ENCODE peak calls at places on chromosomes 16 and 17, in ten cellular contexts. One of them, this sample, is unnamed.

GRCh38 chr17:79654960-79655382 is 44.1 kb upstream of the RBFOX3 start:
- DNase-seq in RCC 7860: no peak
- DNase-seq in stimulated activated CD4-positive, alpha-beta T cell treated with anti-CD3 and anti-CD28 coated beads, Interleukin-2, amount 100 ng/mL, for 24 hours: peak; percentile 6
- DNase-seq in mucosa of gallbladder: no peak
- DNase-seq in testis: peak; percentile 13
- DNase-seq in lower leg skin: peak; percentile 72
- DNase-seq in endothelial cell: no peak
- DNase-seq in EL: no peak
- DNase-seq in A549: no peak
- DNase-seq in activated gamma-delta T cell treated with Interleukin-2 at 50 U/mL for 16 hours: no peak
- DNase-seq in this sample: no peak

GRCh38 chr17:49915260-49915659 is 53.7 kb upstream of the DLX4 start:
- DNase-seq in RCC 7860: no peak
- DNase-seq in stimulated activated CD4-positive, alpha-beta T cell treated with anti-CD3 and anti-CD28 coated beads, Interleukin-2, amount 100 ng/mL, for 24 hours: no peak
- DNase-seq in mucosa of gallbladder: no peak
- DNase-seq in testis: no peak
- DNase-seq in lower leg skin: no peak
- DNase-seq in endothelial cell: no peak
- DNase-seq in EL: no peak
- DNase-seq in A549: no peak
- DNase-seq in activated gamma-delta T cell treated with Interleukin-2 at 50 U/mL for 16 hours: no peak
- DNase-seq in this sample: no peak

GRCh38 chr16:85206472-85207356 is 94.4 kb upstream of the CIBAR2 start:
- DNase-seq in RCC 7860: no peak
- DNase-seq in stimulated activated CD4-positive, alpha-beta T cell treated with anti-CD3 and anti-CD28 coated beads, Interleukin-2, amount 100 ng/mL, for 24 hours: no peak
- DNase-seq in mucosa of gallbladder: peak; percentile 65
- DNase-seq in testis: peak; percentile 74
- DNase-seq in lower leg skin: no peak
- DNase-seq in endothelial cell: no peak
- DNase-seq in EL: no peak
- DNase-seq in A549: no peak
- DNase-seq in activated gamma-delta T cell treated with Interleukin-2 at 50 U/mL for 16 hours: no peak
- DNase-seq in this sample: no peak

GRCh38 chr16:15874745-15875314 is 13.6 kb downstream of the CEP20 start:
- DNase-seq in RCC 7860: peak; percentile 19
- DNase-seq in stimulated activated CD4-positive, alpha-beta T cell treated with anti-CD3 and anti-CD28 coated beads, Interleukin-2, amount 100 ng/mL, for 24 hours: no peak
- DNase-seq in mucosa of gallbladder: peak; percentile 28
- DNase-seq in testis: peak; percentile 80
- DNase-seq in lower leg skin: peak; percentile 86
- DNase-seq in endothelial cell: peak; percentile 55
- DNase-seq in EL: peak; percentile 56
- DNase-seq in A549: peak; percentile 80
- DNase-seq in activated gamma-delta T cell treated with Interleukin-2 at 50 U/mL for 16 hours: no peak
- DNase-seq in this sample: no peak

GRCh38 chr16:89700649-89701424 is 668 bp downstream of the SPATA2L start:
- DNase-seq in RCC 7860: peak; percentile 31
- DNase-seq in stimulated activated CD4-positive, alpha-beta T cell treated with anti-CD3 and anti-CD28 coated beads, Interleukin-2, amount 100 ng/mL, for 24 hours: peak; percentile 44
- DNase-seq in mucosa of gallbladder: peak; percentile 65
- DNase-seq in testis: peak; percentile 59
- DNase-seq in lower leg skin: peak; percentile 89
- DNase-seq in endothelial cell: peak; percentile 60
- DNase-seq in EL: peak; percentile 50
- DNase-seq in A549: peak; percentile 60
- DNase-seq in activated gamma-delta T cell treated with Interleukin-2 at 50 U/mL for 16 hours: peak; percentile 42
- DNase-seq in this sample: peak; percentile 40

GRCh38 chr17:60231691-60232090 is 81.9 kb downstream of the CA4 start:
- DNase-seq in RCC 7860: no peak
- DNase-seq in stimulated activated CD4-positive, alpha-beta T cell treated with anti-CD3 and anti-CD28 coated beads, Interleukin-2, amount 100 ng/mL, for 24 hours: no peak
- DNase-seq in mucosa of gallbladder: no peak
- DNase-seq in testis: no peak
- DNase-seq in lower leg skin: no peak
- DNase-seq in endothelial cell: no peak
- DNase-seq in EL: peak; percentile 28
- DNase-seq in A549: no peak
- DNase-seq in activated gamma-delta T cell treated with Interleukin-2 at 50 U/mL for 16 hours: no peak
- DNase-seq in this sample: no peak

GRCh38 chr16:85068746-85069145 is 41.2 kb downstream of the KIAA0513 start:
- DNase-seq in RCC 7860: no peak
- DNase-seq in stimulated activated CD4-positive, alpha-beta T cell treated with anti-CD3 and anti-CD28 coated beads, Interleukin-2, amount 100 ng/mL, for 24 hours: no peak
- DNase-seq in mucosa of gallbladder: no peak
- DNase-seq in testis: no peak
- DNase-seq in lower leg skin: no peak
- DNase-seq in endothelial cell: no peak
- DNase-seq in EL: no peak
- DNase-seq in A549: no peak
- DNase-seq in activated gamma-delta T cell treated with Interleukin-2 at 50 U/mL for 16 hours: no peak
- DNase-seq in this sample: no peak

GRCh38 chr17:50452627-50453300 is 15.9 kb downstream of the CHAD start:
- DNase-seq in RCC 7860: no peak
- DNase-seq in stimulated activated CD4-positive, alpha-beta T cell treated with anti-CD3 and anti-CD28 coated beads, Interleukin-2, amount 100 ng/mL, for 24 hours: no peak
- DNase-seq in mucosa of gallbladder: no peak
- DNase-seq in testis: no peak
- DNase-seq in lower leg skin: no peak
- DNase-seq in endothelial cell: no peak
- DNase-seq in EL: peak; percentile 49
- DNase-seq in A549: no peak
- DNase-seq in activated gamma-delta T cell treated with Interleukin-2 at 50 U/mL for 16 hours: no peak
- DNase-seq in this sample: no peak

GRCh38 chr17:48104440-48104839 is 3.1 kb upstream of the SNX11 start:
- DNase-seq in RCC 7860: no peak
- DNase-seq in stimulated activated CD4-positive, alpha-beta T cell treated with anti-CD3 and anti-CD28 coated beads, Interleukin-2, amount 100 ng/mL, for 24 hours: no peak
- DNase-seq in mucosa of gallbladder: no peak
- DNase-seq in testis: no peak
- DNase-seq in lower leg skin: no peak
- DNase-seq in endothelial cell: no peak
- DNase-seq in EL: no peak
- DNase-seq in A549: no peak
- DNase-seq in activated gamma-delta T cell treated with Interleukin-2 at 50 U/mL for 16 hours: no peak
- DNase-seq in this sample: no peak

GRCh38 chr16:24036614-24037013 is 200.8 kb downstream of the PRKCB start:
- DNase-seq in RCC 7860: peak; percentile 26
- DNase-seq in stimulated activated CD4-positive, alpha-beta T cell treated with anti-CD3 and anti-CD28 coated beads, Interleukin-2, amount 100 ng/mL, for 24 hours: peak; percentile 47
- DNase-seq in mucosa of gallbladder: peak; percentile 48
- DNase-seq in testis: peak; percentile 71
- DNase-seq in lower leg skin: no peak
- DNase-seq in endothelial cell: peak; percentile 65
- DNase-seq in EL: peak; percentile 37
- DNase-seq in A549: peak; percentile 84
- DNase-seq in activated gamma-delta T cell treated with Interleukin-2 at 50 U/mL for 16 hours: peak; percentile 28
- DNase-seq in this sample: peak; percentile 6

GRCh38 chr17:17170346-17170976 is 35.7 kb downstream of the PLD6 start:
- DNase-seq in RCC 7860: no peak
- DNase-seq in stimulated activated CD4-positive, alpha-beta T cell treated with anti-CD3 and anti-CD28 coated beads, Interleukin-2, amount 100 ng/mL, for 24 hours: no peak
- DNase-seq in mucosa of gallbladder: no peak
- DNase-seq in testis: no peak
- DNase-seq in lower leg skin: no peak
- DNase-seq in endothelial cell: no peak
- DNase-seq in EL: peak; percentile 45
- DNase-seq in A549: no peak
- DNase-seq in activated gamma-delta T cell treated with Interleukin-2 at 50 U/mL for 16 hours: no peak
- DNase-seq in this sample: no peak

GRCh38 chr16:75113046-75113491 is 3.5 kb downstream of the LDHD start:
- DNase-seq in RCC 7860: no peak
- DNase-seq in stimulated activated CD4-positive, alpha-beta T cell treated with anti-CD3 and anti-CD28 coated beads, Interleukin-2, amount 100 ng/mL, for 24 hours: no peak
- DNase-seq in mucosa of gallbladder: no peak
- DNase-seq in testis: no peak
- DNase-seq in lower leg skin: no peak
- DNase-seq in endothelial cell: no peak
- DNase-seq in EL: no peak
- DNase-seq in A549: no peak
- DNase-seq in activated gamma-delta T cell treated with Interleukin-2 at 50 U/mL for 16 hours: no peak
- DNase-seq in this sample: no peak

GRCh38 chr16:28009586-28010373 is 53.7 kb downstream of the GSG1L start:
- DNase-seq in RCC 7860: no peak
- DNase-seq in stimulated activated CD4-positive, alpha-beta T cell treated with anti-CD3 and anti-CD28 coated beads, Interleukin-2, amount 100 ng/mL, for 24 hours: no peak
- DNase-seq in mucosa of gallbladder: no peak
- DNase-seq in testis: no peak
- DNase-seq in lower leg skin: no peak
- DNase-seq in endothelial cell: no peak
- DNase-seq in EL: no peak
- DNase-seq in A549: no peak
- DNase-seq in activated gamma-delta T cell treated with Interleukin-2 at 50 U/mL for 16 hours: no peak
- DNase-seq in this sample: no peak

GRCh38 chr17:44216674-44217073 is 2.8 kb downstream of the UBTF start:
- DNase-seq in RCC 7860: no peak
- DNase-seq in stimulated activated CD4-positive, alpha-beta T cell treated with anti-CD3 and anti-CD28 coated beads, Interleukin-2, amount 100 ng/mL, for 24 hours: no peak
- DNase-seq in mucosa of gallbladder: no peak
- DNase-seq in testis: no peak
- DNase-seq in lower leg skin: no peak
- DNase-seq in endothelial cell: no peak
- DNase-seq in EL: no peak
- DNase-seq in A549: no peak
- DNase-seq in activated gamma-delta T cell treated with Interleukin-2 at 50 U/mL for 16 hours: no peak
- DNase-seq in this sample: no peak

GRCh38 chr17:47776330-47777197 is 43.5 kb downstream of the TBX21 start:
- DNase-seq in RCC 7860: peak; percentile 50
- DNase-seq in stimulated activated CD4-positive, alpha-beta T cell treated with anti-CD3 and anti-CD28 coated beads, Interleukin-2, amount 100 ng/mL, for 24 hours: peak; percentile 47
- DNase-seq in mucosa of gallbladder: no peak
- DNase-seq in testis: no peak
- DNase-seq in lower leg skin: no peak
- DNase-seq in endothelial cell: peak; percentile 46
- DNase-seq in EL: peak; percentile 48
- DNase-seq in A549: peak; percentile 78
- DNase-seq in activated gamma-delta T cell treated with Interleukin-2 at 50 U/mL for 16 hours: peak; percentile 35
- DNase-seq in this sample: no peak

GRCh38 chr17:10824874-10825273 is 13.0 kb downstream of the PIRT start:
- DNase-seq in RCC 7860: no peak
- DNase-seq in stimulated activated CD4-positive, alpha-beta T cell treated with anti-CD3 and anti-CD28 coated beads, Interleukin-2, amount 100 ng/mL, for 24 hours: no peak
- DNase-seq in mucosa of gallbladder: no peak
- DNase-seq in testis: no peak
- DNase-seq in lower leg skin: no peak
- DNase-seq in endothelial cell: no peak
- DNase-seq in EL: no peak
- DNase-seq in A549: no peak
- DNase-seq in activated gamma-delta T cell treated with Interleukin-2 at 50 U/mL for 16 hours: no peak
- DNase-seq in this sample: no peak

GRCh38 chr17:38656959-38657823 is 17.6 kb downstream of the EPOP start:
- DNase-seq in RCC 7860: no peak
- DNase-seq in stimulated activated CD4-positive, alpha-beta T cell treated with anti-CD3 and anti-CD28 coated beads, Interleukin-2, amount 100 ng/mL, for 24 hours: no peak
- DNase-seq in mucosa of gallbladder: no peak
- DNase-seq in testis: no peak
- DNase-seq in lower leg skin: no peak
- DNase-seq in endothelial cell: no peak
- DNase-seq in EL: no peak
- DNase-seq in A549: no peak
- DNase-seq in activated gamma-delta T cell treated with Interleukin-2 at 50 U/mL for 16 hours: no peak
- DNase-seq in this sample: no peak

GRCh38 chr17:37607637-37608368 is 1.4 kb downstream of the SYNRG start:
- DNase-seq in RCC 7860: no peak
- DNase-seq in stimulated activated CD4-positive, alpha-beta T cell treated with anti-CD3 and anti-CD28 coated beads, Interleukin-2, amount 100 ng/mL, for 24 hours: peak; percentile 24
- DNase-seq in mucosa of gallbladder: no peak
- DNase-seq in testis: no peak
- DNase-seq in lower leg skin: no peak
- DNase-seq in endothelial cell: peak; percentile 11
- DNase-seq in EL: no peak
- DNase-seq in A549: no peak
- DNase-seq in activated gamma-delta T cell treated with Interleukin-2 at 50 U/mL for 16 hours: peak; percentile 24
- DNase-seq in this sample: no peak

GRCh38 chr17:79925242-79925957 is 86.2 kb upstream of the CBX4 start:
- DNase-seq in RCC 7860: no peak
- DNase-seq in stimulated activated CD4-positive, alpha-beta T cell treated with anti-CD3 and anti-CD28 coated beads, Interleukin-2, amount 100 ng/mL, for 24 hours: no peak
- DNase-seq in mucosa of gallbladder: peak; percentile 89
- DNase-seq in testis: peak; percentile 65
- DNase-seq in lower leg skin: no peak
- DNase-seq in endothelial cell: no peak
- DNase-seq in EL: peak; percentile 30
- DNase-seq in A549: peak; percentile 72
- DNase-seq in activated gamma-delta T cell treated with Interleukin-2 at 50 U/mL for 16 hours: no peak
- DNase-seq in this sample: no peak

GRCh38 chr16:57801856-57802634 is at the start of gene KIFC3:
- DNase-seq in RCC 7860: peak; percentile 58
- DNase-seq in stimulated activated CD4-positive, alpha-beta T cell treated with anti-CD3 and anti-CD28 coated beads, Interleukin-2, amount 100 ng/mL, for 24 hours: peak; percentile 70
- DNase-seq in mucosa of gallbladder: peak; percentile 77
- DNase-seq in testis: peak; percentile 90
- DNase-seq in lower leg skin: peak; percentile 96
- DNase-seq in endothelial cell: peak; percentile 76
- DNase-seq in EL: peak; percentile 84
- DNase-seq in A549: peak; percentile 74
- DNase-seq in activated gamma-delta T cell treated with Interleukin-2 at 50 U/mL for 16 hours: peak; percentile 72
- DNase-seq in this sample: peak; percentile 57

GRCh38 chr16:19980866-19981265 is 92.8 kb downstream of the GPR139 start:
- DNase-seq in RCC 7860: no peak
- DNase-seq in stimulated activated CD4-positive, alpha-beta T cell treated with anti-CD3 and anti-CD28 coated beads, Interleukin-2, amount 100 ng/mL, for 24 hours: no peak
- DNase-seq in mucosa of gallbladder: peak; percentile 14
- DNase-seq in testis: peak; percentile 28
- DNase-seq in lower leg skin: no peak
- DNase-seq in endothelial cell: peak; percentile 12
- DNase-seq in EL: peak; percentile 2
- DNase-seq in A549: peak; percentile 12
- DNase-seq in activated gamma-delta T cell treated with Interleukin-2 at 50 U/mL for 16 hours: no peak
- DNase-seq in this sample: no peak

GRCh38 chr16:73390936-73391335 is 343.0 kb upstream of the ZFHX3 start:
- DNase-seq in RCC 7860: peak; percentile 98
- DNase-seq in stimulated activated CD4-positive, alpha-beta T cell treated with anti-CD3 and anti-CD28 coated beads, Interleukin-2, amount 100 ng/mL, for 24 hours: no peak
- DNase-seq in mucosa of gallbladder: no peak
- DNase-seq in testis: no peak
- DNase-seq in lower leg skin: no peak
- DNase-seq in endothelial cell: no peak
- DNase-seq in EL: peak; percentile 70
- DNase-seq in A549: no peak
- DNase-seq in activated gamma-delta T cell treated with Interleukin-2 at 50 U/mL for 16 hours: no peak
- DNase-seq in this sample: no peak

GRCh38 chr16:15682105-15682570 is 32.1 kb downstream of the NDE1 start:
- DNase-seq in RCC 7860: peak; percentile 40
- DNase-seq in stimulated activated CD4-positive, alpha-beta T cell treated with anti-CD3 and anti-CD28 coated beads, Interleukin-2, amount 100 ng/mL, for 24 hours: peak; percentile 50
- DNase-seq in mucosa of gallbladder: no peak
- DNase-seq in testis: peak; percentile 70
- DNase-seq in lower leg skin: no peak
- DNase-seq in endothelial cell: peak; percentile 49
- DNase-seq in EL: peak; percentile 76
- DNase-seq in A549: peak; percentile 64
- DNase-seq in activated gamma-delta T cell treated with Interleukin-2 at 50 U/mL for 16 hours: no peak
- DNase-seq in this sample: peak; percentile 47

GRCh38 chr16:49483651-49484451 is 110.2 kb downstream of the C16orf78 start:
- DNase-seq in RCC 7860: no peak
- DNase-seq in stimulated activated CD4-positive, alpha-beta T cell treated with anti-CD3 and anti-CD28 coated beads, Interleukin-2, amount 100 ng/mL, for 24 hours: no peak
- DNase-seq in mucosa of gallbladder: no peak
- DNase-seq in testis: no peak
- DNase-seq in lower leg skin: peak; percentile 56
- DNase-seq in endothelial cell: no peak
- DNase-seq in EL: no peak
- DNase-seq in A549: no peak
- DNase-seq in activated gamma-delta T cell treated with Interleukin-2 at 50 U/mL for 16 hours: no peak
- DNase-seq in this sample: no peak

GRCh38 chr17:49515196-49515770 is 20.2 kb downstream of the NGFR start:
- DNase-seq in RCC 7860: peak; percentile 94
- DNase-seq in stimulated activated CD4-positive, alpha-beta T cell treated with anti-CD3 and anti-CD28 coated beads, Interleukin-2, amount 100 ng/mL, for 24 hours: no peak
- DNase-seq in mucosa of gallbladder: peak; percentile 83
- DNase-seq in testis: peak; percentile 90
- DNase-seq in lower leg skin: peak; percentile 95
- DNase-seq in endothelial cell: no peak
- DNase-seq in EL: peak; percentile 94
- DNase-seq in A549: peak; percentile 49
- DNase-seq in activated gamma-delta T cell treated with Interleukin-2 at 50 U/mL for 16 hours: no peak
- DNase-seq in this sample: no peak

GRCh38 chr17:49959183-49959935 is 9.6 kb upstream of the DLX4 start:
- DNase-seq in RCC 7860: peak; percentile 53
- DNase-seq in stimulated activated CD4-positive, alpha-beta T cell treated with anti-CD3 and anti-CD28 coated beads, Interleukin-2, amount 100 ng/mL, for 24 hours: no peak
- DNase-seq in mucosa of gallbladder: no peak
- DNase-seq in testis: no peak
- DNase-seq in lower leg skin: no peak
- DNase-seq in endothelial cell: no peak
- DNase-seq in EL: peak; percentile 63
- DNase-seq in A549: no peak
- DNase-seq in activated gamma-delta T cell treated with Interleukin-2 at 50 U/mL for 16 hours: no peak
- DNase-seq in this sample: no peak

GRCh38 chr16:86436466-86437185 is 73.7 kb upstream of the FOXF1 start:
- DNase-seq in RCC 7860: no peak
- DNase-seq in stimulated activated CD4-positive, alpha-beta T cell treated with anti-CD3 and anti-CD28 coated beads, Interleukin-2, amount 100 ng/mL, for 24 hours: no peak
- DNase-seq in mucosa of gallbladder: no peak
- DNase-seq in testis: no peak
- DNase-seq in lower leg skin: no peak
- DNase-seq in endothelial cell: no peak
- DNase-seq in EL: no peak
- DNase-seq in A549: no peak
- DNase-seq in activated gamma-delta T cell treated with Interleukin-2 at 50 U/mL for 16 hours: no peak
- DNase-seq in this sample: no peak

GRCh38 chr17:36856921-36857381 is 80.3 kb upstream of the LHX1 start:
- DNase-seq in RCC 7860: no peak
- DNase-seq in stimulated activated CD4-positive, alpha-beta T cell treated with anti-CD3 and anti-CD28 coated beads, Interleukin-2, amount 100 ng/mL, for 24 hours: no peak
- DNase-seq in mucosa of gallbladder: no peak
- DNase-seq in testis: no peak
- DNase-seq in lower leg skin: no peak
- DNase-seq in endothelial cell: no peak
- DNase-seq in EL: no peak
- DNase-seq in A549: no peak
- DNase-seq in activated gamma-delta T cell treated with Interleukin-2 at 50 U/mL for 16 hours: no peak
- DNase-seq in this sample: no peak